ENCODE peak calls at places on chromosomes 5 and 9, in four cellular contexts. S is H1, V is GM12878, Y is HepG2. L is an unnamed sample.

GRCh38 chr5:95969646-95970358 is 8.2 kb upstream of the ELL2 start:
- DNase-seq in S (no peak), V (no peak), Y (peak; percentile 95), L (no peak)

GRCh38 chr9:73210886-73211285 is 59.2 kb downstream of the ANXA1 start:
- DNase-seq in S (no peak), V (no peak), Y (no peak), L (no peak)

GRCh38 chr5:138032028-138032571 is 779 bp downstream of the FAM13B start:
- DNase-seq in S (no peak), V (peak; percentile 82), Y (no peak), L (no peak)

GRCh38 chr5:75509956-75510355 is 1.5 kb downstream of the CERT1 start:
- DNase-seq in S (no peak), V (no peak), Y (peak; percentile 12), L (no peak)

GRCh38 chr9:128877852-128878251 is 3.9 kb downstream of the KYAT1 start:
- DNase-seq in S (no peak), V (no peak), Y (peak; percentile 68), L (no peak)

GRCh38 chr5:149731617-149732400 is 1.7 kb downstream of the PPARGC1B start:
- DNase-seq in S (peak; percentile 53), V (peak; percentile 62), Y (no peak), L (peak; percentile 58)

GRCh38 chr9:117411547-117411946 is 3.3 kb downstream of the ASTN2 start:
- DNase-seq in S (peak; percentile 86), V (no peak), Y (peak; percentile 18), L (no peak)

GRCh38 chr9:17578911-17579793 is at the start of gene SH3GL2:
- DNase-seq in S (peak; percentile 92), V (no peak), Y (no peak), L (peak; percentile 52)

GRCh38 chr5:42614509-42614908 is 142.1 kb upstream of the CCDC152 start:
- DNase-seq in S (no peak), V (no peak), Y (no peak), L (no peak)

GRCh38 chr5:9067129-9067528 is 478.7 kb downstream of the SEMA5A start:
- DNase-seq in S (no peak), V (no peak), Y (no peak), L (no peak)

GRCh38 chr5:159310492-159310891 is 19.8 kb downstream of the IL12B start:
- DNase-seq in S (peak; percentile 66), V (no peak), Y (no peak), L (no peak)
- H3K4me3 ChIP-seq in S (no peak overlapping the region), V (peak overlapping the region; percentile 27), Y (no peak overlapping the region), L (no peak overlapping the region)

DNA sequence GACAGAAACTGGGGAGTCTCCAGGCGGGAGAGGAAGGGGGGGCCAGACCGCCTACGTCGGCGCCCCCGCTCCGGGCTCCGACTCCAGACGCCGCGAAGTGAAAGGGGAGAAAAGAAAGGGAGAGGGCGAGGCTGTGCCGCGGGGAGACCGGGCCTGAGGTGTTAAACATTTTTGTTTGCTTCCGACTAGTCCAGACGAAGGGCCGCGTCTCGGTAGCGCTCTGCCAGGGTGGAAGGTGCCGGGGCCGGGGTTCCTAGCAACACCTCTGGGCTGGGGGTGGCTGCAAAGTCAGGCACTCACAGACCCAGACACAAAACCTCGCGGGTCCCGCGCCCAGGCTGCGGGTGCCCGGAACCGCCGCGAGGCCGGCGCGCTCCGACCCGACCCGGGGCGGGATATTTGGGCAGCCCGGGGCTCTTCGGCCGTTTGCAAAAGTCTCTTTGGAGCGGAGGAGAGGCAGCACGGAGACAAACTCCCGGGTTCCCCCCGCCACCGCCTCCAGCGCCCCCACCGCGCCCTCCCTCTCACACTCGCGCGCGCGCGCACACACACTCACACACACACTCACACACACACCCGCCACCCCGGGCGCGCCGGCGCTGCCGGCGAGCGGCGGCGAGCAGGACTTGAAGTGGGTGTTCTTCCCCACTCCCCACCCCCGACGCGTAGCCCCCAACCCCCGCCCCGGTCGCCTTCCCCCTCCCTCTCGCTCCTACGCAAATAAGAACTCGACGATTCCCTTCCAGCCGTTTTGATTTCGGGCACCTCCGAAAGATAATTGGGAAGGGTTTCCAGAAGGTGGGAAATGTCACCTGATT is 564 bp upstream of the FST start:
- DNase-seq in S (peak; percentile 80), V (no peak), Y (peak; percentile 73), L (no peak)
- TF ChIP-seq SUZ12 in S (no peak), V (peak; percentile 83), Y (no peak), L (no peak)

GRCh38 chr9:107489687-107490605 is at the start of gene KLF4:
- DNase-seq in S (peak; percentile 84), V (no peak), Y (peak; percentile 62), L (peak; percentile 89)

GRCh38 chr9:107486674-107487520 is 2.7 kb downstream of the KLF4 start:
- DNase-seq in S (no peak), V (no peak), Y (no peak), L (no peak)

GRCh38 chr9:107487521-107488399 is 1.8 kb downstream of the KLF4 start:
- DNase-seq in S (peak; percentile 84), V (no peak), Y (no peak), L (no peak)

GRCh38 chr9:107489144-107489673 is 360 bp downstream of the KLF4 start:
- DNase-seq in S (no peak), V (no peak), Y (no peak), L (no peak)

DNA sequence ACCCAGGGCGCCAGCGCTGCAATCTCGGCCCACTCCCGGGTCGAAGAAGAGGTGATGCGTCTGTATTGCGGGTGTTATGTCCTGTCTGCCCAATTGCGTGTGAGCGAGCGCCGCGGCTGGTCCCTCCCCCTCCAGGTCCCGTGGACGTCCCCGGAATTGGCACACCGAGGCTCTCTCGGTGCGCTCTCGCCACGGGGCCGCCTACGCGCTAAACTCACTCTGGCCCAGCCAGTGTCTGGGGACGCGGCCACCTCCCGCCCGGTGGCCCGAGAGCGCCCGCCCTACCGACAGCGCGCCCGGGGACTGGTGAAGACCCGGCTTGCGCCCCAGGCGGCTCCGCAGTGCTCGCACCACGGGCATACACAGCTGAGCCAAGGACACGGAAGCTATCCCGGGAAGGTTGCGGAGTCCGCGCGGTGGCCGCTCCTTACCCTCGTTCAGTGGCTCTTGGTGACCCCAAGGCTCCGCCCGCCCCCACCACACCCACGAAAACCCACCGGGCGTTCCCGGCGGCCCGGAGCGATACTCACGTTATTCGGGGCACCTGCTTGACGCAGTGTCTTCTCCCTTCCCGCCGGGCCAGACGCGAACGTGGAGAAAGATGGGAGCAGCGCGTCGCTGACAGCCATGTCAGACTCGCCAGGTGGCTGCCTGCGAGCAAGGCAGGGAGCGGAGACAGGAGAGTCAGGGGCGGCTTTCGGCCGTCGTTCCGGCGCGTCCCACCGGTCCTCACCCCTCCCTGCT is 997 bp downstream of the KLF4 start:
- DNase-seq in S (peak; percentile 68), V (no peak), Y (no peak), L (no peak)
- H3K4me3 ChIP-seq in S (peak overlapping the region; percentile 63), V (peak overlapping the region; percentile 57), Y (peak overlapping the region; percentile 57), L (peak overlapping the region; percentile 76)

DNA sequence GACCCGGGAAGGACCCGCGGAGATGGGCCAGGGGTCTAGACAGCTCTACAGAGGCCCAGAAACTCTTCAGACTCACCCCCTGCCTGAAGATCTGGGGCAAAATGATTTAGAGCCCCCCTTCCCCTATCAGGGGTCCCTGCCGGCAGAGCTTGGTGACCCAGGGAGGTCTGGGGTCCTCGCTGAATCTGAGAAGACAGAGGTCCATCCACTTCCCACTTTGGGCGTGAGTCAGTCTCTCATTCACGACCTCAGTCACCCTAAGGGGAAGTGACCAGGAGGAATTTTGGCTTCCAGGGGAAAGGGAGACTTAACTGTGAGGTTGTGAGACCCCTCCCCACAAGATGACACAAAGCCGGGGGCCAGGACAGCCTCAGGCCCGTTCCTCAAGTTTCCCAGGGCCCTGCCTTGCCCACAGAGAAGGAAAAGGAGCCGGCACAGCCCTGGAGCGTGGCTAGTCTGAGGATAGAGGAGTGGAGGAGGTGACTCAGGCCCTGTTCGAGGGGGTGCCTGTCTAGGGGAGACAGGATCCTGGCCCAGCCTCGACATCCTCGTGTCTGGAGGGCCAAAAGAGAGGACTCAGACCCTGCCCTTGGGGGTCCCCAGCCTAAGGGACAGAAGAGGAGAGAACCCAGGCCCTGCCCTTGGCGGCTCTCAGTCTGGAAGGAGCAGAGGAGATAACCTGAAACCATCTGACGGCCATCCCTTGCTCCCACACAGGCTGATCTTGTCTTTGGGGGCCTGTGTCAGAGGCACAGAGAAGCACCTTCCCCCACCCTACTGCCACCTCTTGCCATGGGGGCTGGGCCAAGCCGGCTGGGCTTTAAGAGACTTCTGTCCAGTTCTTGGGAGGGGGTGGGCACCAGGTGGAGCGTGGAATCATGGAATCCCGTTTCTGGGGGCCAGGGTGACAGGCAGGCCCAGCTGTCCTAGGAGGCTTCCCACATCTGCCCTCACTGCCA is 885 bp downstream of the PDLIM4 start:
- DNase-seq in S (no peak), V (no peak), Y (no peak), L (no peak)
- TF ChIP-seq SUZ12 in S (no peak), V (no peak), Y (no peak), L (no peak)

L was measured in NT2/D1.